ENCODE peak calls at places on chromosomes 3 and 15, in seven cellular contexts. One of them, this sample, is unnamed.

GRCh38 chr3:12408984-12409383 is 75.3 kb upstream of the TSEN2 start:
- DNase-seq in PC-3: no peak
- DNase-seq in hepatocyte: no peak
- DNase-seq in SK-N-SH: no peak
- DNase-seq in neuronal stem cell: no peak
- DNase-seq in fibroblast of lung: no peak
- DNase-seq in A549: no peak
- DNase-seq in this sample: no peak

GRCh38 chr15:51094606-51095569 is at the start of gene TNFAIP8L3:
- DNase-seq in PC-3: no peak
- DNase-seq in hepatocyte: peak
- DNase-seq in SK-N-SH: peak
- DNase-seq in neuronal stem cell: peak
- DNase-seq in fibroblast of lung: peak
- DNase-seq in A549: peak
- DNase-seq in this sample: no peak

GRCh38 chr3:116135462-116135861 is 309.8 kb downstream of the LSAMP start:
- DNase-seq in PC-3: peak
- DNase-seq in hepatocyte: no peak
- DNase-seq in SK-N-SH: peak
- DNase-seq in neuronal stem cell: no peak
- DNase-seq in fibroblast of lung: peak
- DNase-seq in A549: no peak
- DNase-seq in this sample: no peak

GRCh38 chr3:170410428-170411029 is 8.1 kb upstream of the CLDN11 start:
- DNase-seq in PC-3: peak
- DNase-seq in hepatocyte: peak
- DNase-seq in SK-N-SH: no peak
- DNase-seq in neuronal stem cell: no peak
- DNase-seq in fibroblast of lung: no peak
- DNase-seq in A549: peak
- DNase-seq in this sample: no peak

GRCh38 chr3:55487376-55488241 is 503 bp upstream of the WNT5A start:
- DNase-seq in PC-3: peak
- DNase-seq in hepatocyte: peak
- DNase-seq in SK-N-SH: peak
- DNase-seq in neuronal stem cell: peak
- DNase-seq in fibroblast of lung: peak
- DNase-seq in A549: peak
- DNase-seq in this sample: no peak

GRCh38 chr3:151404316-151404715 is 19.8 kb upstream of the P2RY12 start:
- DNase-seq in PC-3: peak
- DNase-seq in hepatocyte: no peak
- DNase-seq in SK-N-SH: no peak
- DNase-seq in neuronal stem cell: no peak
- DNase-seq in fibroblast of lung: peak
- DNase-seq in A549: no peak
- DNase-seq in this sample: no peak

GRCh38 chr3:71444028-71444860 is 139.3 kb downstream of the FOXP1 start:
- DNase-seq in PC-3: peak
- DNase-seq in hepatocyte: no peak
- DNase-seq in SK-N-SH: peak
- DNase-seq in neuronal stem cell: no peak
- DNase-seq in fibroblast of lung: peak
- DNase-seq in A549: no peak
- DNase-seq in this sample: peak

GRCh38 chr15:22831473-22831872 is 7.0 kb upstream of the NIPA2 start:
- DNase-seq in PC-3: peak
- DNase-seq in hepatocyte: no peak
- DNase-seq in SK-N-SH: no peak
- DNase-seq in neuronal stem cell: no peak
- DNase-seq in fibroblast of lung: no peak
- DNase-seq in A549: no peak
- DNase-seq in this sample: no peak

GRCh38 chr15:51884517-51885236 is 55.2 kb downstream of the TMOD3 start:
- DNase-seq in PC-3: peak
- DNase-seq in hepatocyte: no peak
- DNase-seq in SK-N-SH: no peak
- DNase-seq in neuronal stem cell: no peak
- DNase-seq in fibroblast of lung: peak
- DNase-seq in A549: no peak
- DNase-seq in this sample: no peak

GRCh38 chr3:56772926-56773587 is 28.7 kb downstream of the ARHGEF3 start:
- DNase-seq in PC-3: no peak
- DNase-seq in hepatocyte: no peak
- DNase-seq in SK-N-SH: no peak
- DNase-seq in neuronal stem cell: no peak
- DNase-seq in fibroblast of lung: no peak
- DNase-seq in A549: no peak
- DNase-seq in this sample: no peak

GRCh38 chr3:65995030-65995429 is 43.7 kb downstream of the MAGI1 start:
- DNase-seq in PC-3: peak
- DNase-seq in hepatocyte: peak
- DNase-seq in SK-N-SH: no peak
- DNase-seq in neuronal stem cell: no peak
- DNase-seq in fibroblast of lung: peak
- DNase-seq in A549: no peak
- DNase-seq in this sample: no peak

GRCh38 chr3:55690746-55691540 is 203.8 kb upstream of the WNT5A start:
- DNase-seq in PC-3: no peak
- DNase-seq in hepatocyte: no peak
- DNase-seq in SK-N-SH: no peak
- DNase-seq in neuronal stem cell: peak
- DNase-seq in fibroblast of lung: no peak
- DNase-seq in A549: no peak
- DNase-seq in this sample: no peak

GRCh38 chr3:44104668-44105321 is 136.9 kb upstream of the TOPAZ1 start:
- DNase-seq in PC-3: peak
- DNase-seq in hepatocyte: peak
- DNase-seq in SK-N-SH: no peak
- DNase-seq in neuronal stem cell: no peak
- DNase-seq in fibroblast of lung: peak
- DNase-seq in A549: peak
- DNase-seq in this sample: no peak

GRCh38 chr3:180329847-180330246 is 272.1 kb upstream of the TTC14 start:
- DNase-seq in PC-3: peak
- DNase-seq in hepatocyte: no peak
- DNase-seq in SK-N-SH: no peak
- DNase-seq in neuronal stem cell: no peak
- DNase-seq in fibroblast of lung: no peak
- DNase-seq in A549: no peak
- DNase-seq in this sample: no peak
- H3K4me2 ChIP-seq in PC-3: no peak
- H3K4me2 ChIP-seq in hepatocyte: no peak
- H3K4me2 ChIP-seq in SK-N-SH: no peak
- H3K4me2 ChIP-seq in neuronal stem cell: no peak
- H3K4me2 ChIP-seq in fibroblast of lung: no peak
- H3K4me2 ChIP-seq in A549: no peak
- H3K4me2 ChIP-seq in this sample: no peak

GRCh38 chr15:73051402-73051810 is 857 bp upstream of the NEO1 start:
- DNase-seq in PC-3: peak
- DNase-seq in hepatocyte: no peak
- DNase-seq in SK-N-SH: peak
- DNase-seq in neuronal stem cell: peak
- DNase-seq in fibroblast of lung: no peak
- DNase-seq in A549: peak
- DNase-seq in this sample: no peak

GRCh38 chr15:73050561-73051297 is 1.5 kb upstream of the NEO1 start:
- DNase-seq in PC-3: no peak
- DNase-seq in hepatocyte: no peak
- DNase-seq in SK-N-SH: no peak
- DNase-seq in neuronal stem cell: no peak
- DNase-seq in fibroblast of lung: no peak
- DNase-seq in A549: no peak
- DNase-seq in this sample: no peak

GRCh38 chr15:73047882-73048281 is 4.4 kb upstream of the NEO1 start:
- DNase-seq in PC-3: no peak
- DNase-seq in hepatocyte: no peak
- DNase-seq in SK-N-SH: no peak
- DNase-seq in neuronal stem cell: no peak
- DNase-seq in fibroblast of lung: no peak
- DNase-seq in A549: no peak
- DNase-seq in this sample: no peak

GRCh38 chr15:73048624-73049295 is 3.5 kb upstream of the NEO1 start:
- DNase-seq in PC-3: no peak
- DNase-seq in hepatocyte: no peak
- DNase-seq in SK-N-SH: no peak
- DNase-seq in neuronal stem cell: no peak
- DNase-seq in fibroblast of lung: no peak
- DNase-seq in A549: no peak
- DNase-seq in this sample: no peak

GRCh38 chr15:73049564-73050215 is 2.6 kb upstream of the NEO1 start:
- DNase-seq in PC-3: no peak
- DNase-seq in hepatocyte: no peak
- DNase-seq in SK-N-SH: no peak
- DNase-seq in neuronal stem cell: no peak
- DNase-seq in fibroblast of lung: no peak
- DNase-seq in A549: no peak
- DNase-seq in this sample: no peak
- H3K4me3 ChIP-seq in PC-3: no peak
- H3K4me3 ChIP-seq in hepatocyte: no peak
- H3K4me3 ChIP-seq in SK-N-SH: no peak
- H3K4me3 ChIP-seq in neuronal stem cell: no peak
- H3K4me3 ChIP-seq in fibroblast of lung: no peak
- H3K4me3 ChIP-seq in A549: no peak
- H3K4me3 ChIP-seq in this sample: no peak

GRCh38 chr15:58273104-58273503 is 134.9 kb downstream of the AQP9 start:
- DNase-seq in PC-3: no peak
- DNase-seq in hepatocyte: no peak
- DNase-seq in SK-N-SH: no peak
- DNase-seq in neuronal stem cell: no peak
- DNase-seq in fibroblast of lung: no peak
- DNase-seq in A549: no peak
- DNase-seq in this sample: no peak
- H3K27ac ChIP-seq in PC-3: no peak
- H3K27ac ChIP-seq in hepatocyte: no peak
- H3K27ac ChIP-seq in SK-N-SH: no peak
- H3K27ac ChIP-seq in neuronal stem cell: no peak
- H3K27ac ChIP-seq in fibroblast of lung: no peak
- H3K27ac ChIP-seq in A549: no peak
- H3K27ac ChIP-seq in this sample: no peak

GRCh38 chr3:139917226-139917785 is 17.7 kb upstream of the CLSTN2 start:
- DNase-seq in PC-3: no peak
- DNase-seq in hepatocyte: no peak
- DNase-seq in SK-N-SH: no peak
- DNase-seq in neuronal stem cell: no peak
- DNase-seq in fibroblast of lung: no peak
- DNase-seq in A549: no peak
- DNase-seq in this sample: no peak
- H3K4me2 ChIP-seq in PC-3: no peak
- H3K4me2 ChIP-seq in hepatocyte: no peak
- H3K4me2 ChIP-seq in SK-N-SH: no peak
- H3K4me2 ChIP-seq in neuronal stem cell: no peak
- H3K4me2 ChIP-seq in fibroblast of lung: no peak
- H3K4me2 ChIP-seq in A549: no peak
- H3K4me2 ChIP-seq in this sample: no peak

DNA sequence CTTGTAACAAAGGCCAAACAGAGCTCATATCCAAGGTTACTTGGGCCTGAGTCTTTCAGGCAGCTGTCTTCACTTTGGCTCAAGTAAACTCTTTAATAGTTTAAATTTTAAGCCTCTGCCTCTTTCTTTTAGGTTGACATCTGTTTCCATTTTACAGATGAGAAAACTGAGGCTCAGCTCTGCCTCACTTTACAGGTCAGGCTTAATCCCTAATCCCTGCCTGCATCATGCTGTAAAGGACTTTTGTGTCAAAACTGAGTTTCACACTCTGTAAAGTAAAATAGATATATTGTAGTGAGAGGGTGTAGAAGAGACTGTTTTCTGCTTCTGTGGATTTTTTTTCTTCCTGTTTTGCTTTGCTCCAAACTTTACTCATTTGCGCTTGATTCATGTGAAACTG is 11.1 kb downstream of the FLNB start:
- DNase-seq in PC-3: no peak
- DNase-seq in hepatocyte: no peak
- DNase-seq in SK-N-SH: no peak
- DNase-seq in neuronal stem cell: no peak
- DNase-seq in fibroblast of lung: no peak
- DNase-seq in A549: no peak
- DNase-seq in this sample: no peak
- H3K4me3 ChIP-seq in PC-3: no peak
- H3K4me3 ChIP-seq in hepatocyte: no peak
- H3K4me3 ChIP-seq in SK-N-SH: no peak
- H3K4me3 ChIP-seq in neuronal stem cell: no peak
- H3K4me3 ChIP-seq in fibroblast of lung: no peak
- H3K4me3 ChIP-seq in A549: peak
- H3K4me3 ChIP-seq in this sample: no peak

GRCh38 chr15:80173022-80173759 is 20.4 kb downstream of the FAH start:
- DNase-seq in PC-3: peak
- DNase-seq in hepatocyte: peak
- DNase-seq in SK-N-SH: peak
- DNase-seq in neuronal stem cell: peak
- DNase-seq in fibroblast of lung: peak
- DNase-seq in A549: peak
- DNase-seq in this sample: peak

GRCh38 chr15:80175436-80175835 is 22.6 kb downstream of the FAH start:
- DNase-seq in PC-3: no peak
- DNase-seq in hepatocyte: no peak
- DNase-seq in SK-N-SH: no peak
- DNase-seq in neuronal stem cell: no peak
- DNase-seq in fibroblast of lung: no peak
- DNase-seq in A549: no peak
- DNase-seq in this sample: no peak

GRCh38 chr15:80176443-80176842 is 23.6 kb downstream of the FAH start:
- DNase-seq in PC-3: peak
- DNase-seq in hepatocyte: no peak
- DNase-seq in SK-N-SH: no peak
- DNase-seq in neuronal stem cell: no peak
- DNase-seq in fibroblast of lung: no peak
- DNase-seq in A549: no peak
- DNase-seq in this sample: no peak

GRCh38 chr15:80172401-80172800 is 19.6 kb downstream of the FAH start:
- DNase-seq in PC-3: no peak
- DNase-seq in hepatocyte: no peak
- DNase-seq in SK-N-SH: no peak
- DNase-seq in neuronal stem cell: no peak
- DNase-seq in fibroblast of lung: no peak
- DNase-seq in A549: no peak
- DNase-seq in this sample: no peak

GRCh38 chr15:80174017-80174746 is 21.4 kb downstream of the FAH start:
- DNase-seq in PC-3: peak
- DNase-seq in hepatocyte: no peak
- DNase-seq in SK-N-SH: no peak
- DNase-seq in neuronal stem cell: no peak
- DNase-seq in fibroblast of lung: peak
- DNase-seq in A549: no peak
- DNase-seq in this sample: no peak
- H3K27ac ChIP-seq in PC-3: peak
- H3K27ac ChIP-seq in hepatocyte: no peak
- H3K27ac ChIP-seq in SK-N-SH: peak
- H3K27ac ChIP-seq in neuronal stem cell: no peak
- H3K27ac ChIP-seq in fibroblast of lung: peak
- H3K27ac ChIP-seq in A549: no peak
- H3K27ac ChIP-seq in this sample: no peak

GRCh38 chr15:41795996-41796395 is 21.7 kb downstream of the MAPKBP1 start:
- DNase-seq in PC-3: no peak
- DNase-seq in hepatocyte: no peak
- DNase-seq in SK-N-SH: no peak
- DNase-seq in neuronal stem cell: no peak
- DNase-seq in fibroblast of lung: no peak
- DNase-seq in A549: no peak
- DNase-seq in this sample: no peak
- H3K4me2 ChIP-seq in PC-3: peak
- H3K4me2 ChIP-seq in hepatocyte: peak
- H3K4me2 ChIP-seq in SK-N-SH: peak
- H3K4me2 ChIP-seq in neuronal stem cell: no peak
- H3K4me2 ChIP-seq in fibroblast of lung: peak
- H3K4me2 ChIP-seq in A549: no peak
- H3K4me2 ChIP-seq in this sample: no peak

GRCh38 chr15:77426871-77427270 is 6.2 kb downstream of the HMG20A start:
- DNase-seq in PC-3: no peak
- DNase-seq in hepatocyte: no peak
- DNase-seq in SK-N-SH: no peak
- DNase-seq in neuronal stem cell: no peak
- DNase-seq in fibroblast of lung: no peak
- DNase-seq in A549: no peak
- DNase-seq in this sample: no peak
- H3K4me3 ChIP-seq in PC-3: no peak
- H3K4me3 ChIP-seq in hepatocyte: no peak
- H3K4me3 ChIP-seq in SK-N-SH: no peak
- H3K4me3 ChIP-seq in neuronal stem cell: no peak
- H3K4me3 ChIP-seq in fibroblast of lung: no peak
- H3K4me3 ChIP-seq in A549: no peak
- H3K4me3 ChIP-seq in this sample: no peak

This sample was measured in DND-41.